ENCODE peak calls at places on chromosomes 13 and 19, in nine cellular contexts. K, O, R, I, L, V, H, E and Q are unnamed samples.

GRCh38 chr19:52188822-52189744 is 769 bp upstream of the PPP2R1A start:
- DNase-seq in K (no peak), O (no peak), R (no peak), I (no peak), L (no peak), V (no peak), H (peak), E (peak), Q (peak)

GRCh38 chr13:67175836-67176235 is 54.3 kb downstream of the PCDH9 start:
- DNase-seq in K (no peak), O (no peak), R (no peak), I (no peak), L (no peak), V (no peak), H (no peak), E (no peak), Q (no peak)

GRCh38 chr13:38202730-38203129 is 146.9 kb upstream of the UFM1 start:
- DNase-seq in K (no peak), O (no peak), R (peak), I (peak), L (no peak), V (no peak), H (no peak), E (no peak), Q (peak)

GRCh38 chr19:39372941-39373340 is 18.0 kb downstream of the PAF1 start:
- DNase-seq in K (no peak), O (no peak), R (no peak), I (no peak), L (no peak), V (no peak), H (no peak), E (no peak), Q (peak)

GRCh38 chr19:41298327-41298964 is 11.5 kb upstream of the CCDC97 start:
- DNase-seq in K (peak), O (peak), R (no peak), I (no peak), L (no peak), V (no peak), H (peak), E (peak), Q (no peak)

GRCh38 chr13:109569938-109570711 is 216.3 kb downstream of the IRS2 start:
- DNase-seq in K (no peak), O (no peak), R (no peak), I (no peak), L (no peak), V (no peak), H (no peak), E (no peak), Q (no peak)

GRCh38 chr13:92719868-92720267 is 506.7 kb upstream of the GPC6 start:
- DNase-seq in K (no peak), O (no peak), R (no peak), I (no peak), L (no peak), V (no peak), H (no peak), E (no peak), Q (peak)

GRCh38 chr19:32566246-32566830 is 14.7 kb upstream of the PDCD5 start:
- DNase-seq in K (no peak), O (no peak), R (no peak), I (no peak), L (no peak), V (no peak), H (no peak), E (peak), Q (no peak)

GRCh38 chr13:68152414-68152813 is 922.3 kb upstream of the PCDH9 start:
- DNase-seq in K (no peak), O (no peak), R (no peak), I (no peak), L (no peak), V (no peak), H (no peak), E (no peak), Q (no peak)

GRCh38 chr13:29878101-29878500 is 27.7 kb upstream of the UBL3 start:
- DNase-seq in K (no peak), O (no peak), R (no peak), I (no peak), L (no peak), V (no peak), H (no peak), E (no peak), Q (no peak)

GRCh38 chr19:31943305-31943704 is 402.1 kb upstream of the ZNF507 start:
- DNase-seq in K (no peak), O (no peak), R (no peak), I (no peak), L (peak), V (no peak), H (no peak), E (no peak), Q (no peak)

GRCh38 chr13:39484506-39485313 is 118.3 kb downstream of the LHFPL6 start:
- DNase-seq in K (no peak), O (peak), R (peak), I (peak), L (no peak), V (no peak), H (no peak), E (peak), Q (no peak)

GRCh38 chr19:51020988-51021651 is 1.6 kb upstream of the KLK10 start:
- DNase-seq in K (no peak), O (peak), R (no peak), I (peak), L (no peak), V (no peak), H (peak), E (peak), Q (peak)

DNA sequence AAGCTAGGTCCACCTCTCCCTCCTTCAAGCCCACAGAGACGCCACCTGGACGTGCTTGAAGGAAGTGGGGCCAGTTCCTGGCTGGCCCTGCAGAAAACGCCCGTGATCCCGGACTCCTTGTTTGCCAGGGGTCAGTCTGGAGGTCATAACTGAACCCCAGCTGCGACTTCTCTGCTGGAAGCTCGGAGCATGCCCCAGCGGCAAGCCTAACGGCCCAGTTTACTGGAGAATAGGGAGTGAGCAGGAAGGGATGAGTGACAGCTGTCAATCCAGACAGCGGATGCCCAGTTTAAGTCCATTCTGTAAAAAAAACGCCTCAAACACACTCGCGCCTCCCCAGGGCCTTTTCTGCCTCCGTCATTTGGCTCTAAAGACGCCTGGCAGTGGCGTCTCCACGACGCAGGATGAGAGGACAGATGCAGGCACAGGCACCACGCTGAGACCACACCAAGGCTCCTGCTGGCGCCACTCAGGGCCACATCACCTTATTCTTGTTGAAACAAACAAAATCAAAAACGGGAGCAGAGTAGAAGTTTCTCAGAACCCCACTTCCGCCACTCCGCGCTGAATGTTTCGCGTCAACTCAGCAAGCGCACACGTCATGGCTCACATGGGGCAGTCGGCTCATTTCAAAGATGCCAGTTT is 57.6 kb downstream of the RASA3 start:
- DNase-seq in K (no peak), O (no peak), R (no peak), I (no peak), L (no peak), V (peak), H (no peak), E (no peak), Q (no peak)
- TF ChIP-seq CTCF in K (no peak), O (no peak), R (no peak), I (no peak), L (no peak), V (no peak), H (no peak), E (no peak), Q (no peak)

GRCh38 chr19:55112246-55112780 is 5.1 kb downstream of the PPP1R12C start:
- DNase-seq in K (no peak), O (no peak), R (no peak), I (no peak), L (no peak), V (no peak), H (peak), E (no peak), Q (no peak)

GRCh38 chr19:55115446-55116065 is 1.9 kb downstream of the PPP1R12C start:
- DNase-seq in K (no peak), O (no peak), R (no peak), I (no peak), L (no peak), V (peak), H (peak), E (peak), Q (no peak)

GRCh38 chr19:55114566-55115145 is 2.8 kb downstream of the PPP1R12C start:
- DNase-seq in K (no peak), O (no peak), R (no peak), I (no peak), L (no peak), V (no peak), H (no peak), E (no peak), Q (no peak)

GRCh38 chr19:55112781-55113569 is 4.5 kb downstream of the PPP1R12C start:
- DNase-seq in K (no peak), O (no peak), R (no peak), I (no peak), L (no peak), V (peak), H (peak), E (no peak), Q (no peak)

GRCh38 chr19:55113570-55114039 is 3.8 kb downstream of the PPP1R12C start:
- DNase-seq in K (peak), O (peak), R (peak), I (no peak), L (peak), V (peak), H (peak), E (peak), Q (no peak)
- H3K4me3 ChIP-seq in K (peak), O (no peak), R (no peak), I (no peak), L (no peak), V (peak), H (no peak), E (no peak), Q (no peak)

GRCh38 chr19:7877249-7877836 is 3.2 kb upstream of the PRR36 start:
- DNase-seq in K (no peak), O (no peak), R (no peak), I (no peak), L (no peak), V (no peak), H (no peak), E (no peak), Q (no peak)

GRCh38 chr19:7873304-7874079 is 698 bp downstream of the PRR36 start:
- DNase-seq in K (no peak), O (no peak), R (no peak), I (no peak), L (peak), V (no peak), H (peak), E (no peak), Q (no peak)

GRCh38 chr19:7874080-7874856 is at the start of gene PRR36:
- DNase-seq in K (no peak), O (no peak), R (no peak), I (peak), L (peak), V (no peak), H (peak), E (no peak), Q (peak)

GRCh38 chr19:7872306-7873204 is 1.6 kb downstream of the PRR36 start:
- DNase-seq in K (no peak), O (no peak), R (no peak), I (no peak), L (no peak), V (no peak), H (peak), E (no peak), Q (no peak)

GRCh38 chr19:7874857-7875393 is 735 bp upstream of the PRR36 start:
- DNase-seq in K (no peak), O (no peak), R (no peak), I (no peak), L (no peak), V (no peak), H (no peak), E (no peak), Q (no peak)
- TF ChIP-seq CTCF in K (no peak), O (no peak), R (no peak), I (no peak), L (peak), V (no peak), H (no peak), E (no peak), Q (no peak)

GRCh38 chr19:30069535-30070197 is 127.6 kb downstream of the URI1 start:
- DNase-seq in K (peak), O (no peak), R (no peak), I (no peak), L (peak), V (no peak), H (no peak), E (no peak), Q (no peak)
- H3K4me3 ChIP-seq in K (no peak), O (no peak), R (no peak), I (no peak), L (no peak), V (no peak), H (no peak), E (no peak), Q (no peak)

DNA sequence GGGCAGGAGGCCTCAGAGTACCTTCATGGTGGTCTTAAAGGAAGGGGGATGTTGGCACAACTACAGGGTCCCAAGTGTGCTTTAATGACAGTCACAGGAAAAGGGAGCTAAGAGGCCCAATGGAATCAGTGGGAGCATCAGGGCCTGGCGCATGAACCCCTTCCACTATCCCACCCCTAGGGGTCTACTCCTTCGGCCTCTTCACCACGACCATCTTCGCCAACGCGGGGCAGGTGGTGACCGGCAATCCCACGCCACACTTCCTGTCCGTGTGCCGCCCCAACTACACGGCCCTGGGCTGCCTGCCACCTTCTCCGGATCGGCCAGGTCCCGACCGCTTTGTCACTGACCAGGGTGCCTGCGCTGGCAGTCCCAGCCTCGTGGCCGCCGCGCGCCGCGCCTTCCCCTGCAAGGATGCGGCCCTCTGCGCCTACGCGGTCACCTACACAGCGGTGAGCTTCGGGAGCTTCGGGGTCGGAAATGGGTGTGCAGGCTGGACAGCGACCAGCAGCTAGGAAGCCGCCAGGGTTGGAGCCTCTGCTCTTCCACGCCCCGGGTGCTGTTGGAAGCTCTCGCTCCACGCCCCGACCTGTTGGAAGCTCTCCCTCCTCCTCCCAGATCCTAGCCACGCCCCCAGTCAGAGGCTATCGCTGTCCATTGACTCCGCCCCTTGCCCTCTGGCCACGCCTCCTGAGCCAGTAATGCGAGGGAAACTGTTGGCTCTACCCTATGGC is 6.0 kb downstream of the PLPPR2 start:
- DNase-seq in K (peak), O (no peak), R (no peak), I (no peak), L (peak), V (no peak), H (peak), E (no peak), Q (peak)
- TF ChIP-seq CTCF in K (no peak), O (no peak), R (no peak), I (no peak), L (no peak), V (no peak), H (no peak), E (no peak), Q (no peak)

DNA sequence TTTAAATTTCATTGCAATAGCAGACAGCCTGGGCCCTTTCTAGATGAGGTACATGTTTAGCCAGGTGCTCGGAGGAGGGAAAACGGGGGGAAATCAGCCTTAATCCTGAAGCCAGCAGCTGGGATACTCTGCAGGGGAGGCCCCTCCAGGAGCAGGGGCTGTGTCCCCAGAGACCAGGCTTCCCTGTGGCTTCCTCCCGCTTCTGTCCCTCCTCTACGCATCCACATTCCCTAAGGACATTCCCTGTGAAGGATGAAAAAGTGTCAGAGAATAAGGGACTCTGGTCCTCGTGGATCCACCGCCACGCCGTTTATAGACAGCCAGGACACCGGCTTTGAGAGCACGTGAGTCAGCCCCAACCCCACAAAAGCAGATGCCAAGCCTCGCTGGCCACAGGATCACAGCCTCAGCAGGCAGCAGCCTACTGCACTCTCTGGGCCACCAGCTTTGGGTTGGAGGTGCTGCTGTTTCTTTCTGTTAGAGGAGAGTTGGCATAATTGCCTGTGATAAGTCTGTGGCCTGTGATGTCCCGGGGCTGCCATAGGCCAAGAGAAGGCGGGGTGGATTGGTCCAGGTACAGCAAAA is 36.7 kb upstream of the RANBP3 start:
- DNase-seq in K (no peak), O (no peak), R (no peak), I (no peak), L (peak), V (no peak), H (no peak), E (no peak), Q (no peak)
- H3K4me3 ChIP-seq in K (no peak), O (no peak), R (no peak), I (no peak), L (no peak), V (no peak), H (no peak), E (no peak), Q (no peak)

GRCh38 chr13:32538621-32539246 is at the start of gene N4BP2L2:
- DNase-seq in K (peak), O (peak), R (peak), I (peak), L (peak), V (peak), H (peak), E (peak), Q (peak)
- TF ChIP-seq CTCF in K (no peak), O (no peak), R (peak), I (peak), L (no peak), V (peak), H (peak), E (peak), Q (peak)

GRCh38 chr19:861099-861755 is 1.8 kb downstream of the CFD start:
- DNase-seq in K (no peak), O (no peak), R (no peak), I (no peak), L (no peak), V (no peak), H (no peak), E (no peak), Q (no peak)
- H3K4me3 ChIP-seq in K (peak), O (no peak), R (no peak), I (peak), L (no peak), V (no peak), H (no peak), E (no peak), Q (no peak)